ENCODE peak calls at places on chromosomes 1 and 21, in eight cellular contexts. One of them, this sample, is unnamed.

GRCh38 chr1:180881806-180882509 is 30.7 kb upstream of the KIAA1614 start:
- DNase-seq in Right ventricle myocardium superior: no peak
- DNase-seq in glomerular endothelial cell: peak
- DNase-seq in activated naive CD8-positive, alpha-beta T cell treated with anti-CD3 and anti-CD28 coated beads, Interleukin-2, amount 10 ng/mL, durations not matched to agents 7 days and 5 days: no peak
- DNase-seq in NAMALWA: peak
- DNase-seq in HCT116: peak
- DNase-seq in NCI-H1436: peak
- DNase-seq in sigmoid colon: no peak
- DNase-seq in this sample: no peak

GRCh38 chr1:67655581-67655980 is 29.4 kb upstream of the GADD45A start:
- DNase-seq in Right ventricle myocardium superior: no peak
- DNase-seq in glomerular endothelial cell: no peak
- DNase-seq in activated naive CD8-positive, alpha-beta T cell treated with anti-CD3 and anti-CD28 coated beads, Interleukin-2, amount 10 ng/mL, durations not matched to agents 7 days and 5 days: no peak
- DNase-seq in NAMALWA: no peak
- DNase-seq in HCT116: no peak
- DNase-seq in NCI-H1436: no peak
- DNase-seq in sigmoid colon: no peak
- DNase-seq in this sample: no peak

GRCh38 chr1:70194601-70195000 is 10.8 kb downstream of the LRRC40 start:
- DNase-seq in Right ventricle myocardium superior: no peak
- DNase-seq in glomerular endothelial cell: no peak
- DNase-seq in activated naive CD8-positive, alpha-beta T cell treated with anti-CD3 and anti-CD28 coated beads, Interleukin-2, amount 10 ng/mL, durations not matched to agents 7 days and 5 days: no peak
- DNase-seq in NAMALWA: no peak
- DNase-seq in HCT116: no peak
- DNase-seq in NCI-H1436: no peak
- DNase-seq in sigmoid colon: no peak
- DNase-seq in this sample: no peak

GRCh38 chr1:16605532-16605931 is 7.8 kb downstream of the NBPF1 start:
- DNase-seq in Right ventricle myocardium superior: no peak
- DNase-seq in glomerular endothelial cell: no peak
- DNase-seq in activated naive CD8-positive, alpha-beta T cell treated with anti-CD3 and anti-CD28 coated beads, Interleukin-2, amount 10 ng/mL, durations not matched to agents 7 days and 5 days: no peak
- DNase-seq in NAMALWA: no peak
- DNase-seq in HCT116: no peak
- DNase-seq in NCI-H1436: no peak
- DNase-seq in sigmoid colon: peak
- DNase-seq in this sample: no peak

GRCh38 chr1:160538985-160539651 is 16.1 kb upstream of the SLAMF6 start:
- DNase-seq in Right ventricle myocardium superior: no peak
- DNase-seq in glomerular endothelial cell: no peak
- DNase-seq in activated naive CD8-positive, alpha-beta T cell treated with anti-CD3 and anti-CD28 coated beads, Interleukin-2, amount 10 ng/mL, durations not matched to agents 7 days and 5 days: no peak
- DNase-seq in NAMALWA: peak
- DNase-seq in HCT116: no peak
- DNase-seq in NCI-H1436: no peak
- DNase-seq in sigmoid colon: no peak
- DNase-seq in this sample: no peak

GRCh38 chr1:88462481-88463261 is 221.4 kb upstream of the PKN2 start:
- DNase-seq in Right ventricle myocardium superior: peak
- DNase-seq in glomerular endothelial cell: no peak
- DNase-seq in activated naive CD8-positive, alpha-beta T cell treated with anti-CD3 and anti-CD28 coated beads, Interleukin-2, amount 10 ng/mL, durations not matched to agents 7 days and 5 days: peak
- DNase-seq in NAMALWA: no peak
- DNase-seq in HCT116: no peak
- DNase-seq in NCI-H1436: peak
- DNase-seq in sigmoid colon: peak
- DNase-seq in this sample: no peak

GRCh38 chr1:153312569-153313186 is at the start of gene PGLYRP3:
- DNase-seq in Right ventricle myocardium superior: no peak
- DNase-seq in glomerular endothelial cell: no peak
- DNase-seq in activated naive CD8-positive, alpha-beta T cell treated with anti-CD3 and anti-CD28 coated beads, Interleukin-2, amount 10 ng/mL, durations not matched to agents 7 days and 5 days: no peak
- DNase-seq in NAMALWA: no peak
- DNase-seq in HCT116: peak
- DNase-seq in NCI-H1436: no peak
- DNase-seq in sigmoid colon: no peak
- DNase-seq in this sample: no peak

GRCh38 chr1:61056674-61057439 is 25.5 kb upstream of the NFIA start:
- DNase-seq in Right ventricle myocardium superior: peak
- DNase-seq in glomerular endothelial cell: no peak
- DNase-seq in activated naive CD8-positive, alpha-beta T cell treated with anti-CD3 and anti-CD28 coated beads, Interleukin-2, amount 10 ng/mL, durations not matched to agents 7 days and 5 days: peak
- DNase-seq in NAMALWA: peak
- DNase-seq in HCT116: peak
- DNase-seq in NCI-H1436: peak
- DNase-seq in sigmoid colon: peak
- DNase-seq in this sample: peak

GRCh38 chr1:109717729-109718128 is 5.7 kb downstream of the GSTM5 start:
- DNase-seq in Right ventricle myocardium superior: no peak
- DNase-seq in glomerular endothelial cell: no peak
- DNase-seq in activated naive CD8-positive, alpha-beta T cell treated with anti-CD3 and anti-CD28 coated beads, Interleukin-2, amount 10 ng/mL, durations not matched to agents 7 days and 5 days: no peak
- DNase-seq in NAMALWA: no peak
- DNase-seq in HCT116: no peak
- DNase-seq in NCI-H1436: no peak
- DNase-seq in sigmoid colon: no peak
- DNase-seq in this sample: no peak

GRCh38 chr21:46022551-46023107 is 41.1 kb downstream of the COL6A1 start:
- DNase-seq in Right ventricle myocardium superior: no peak
- DNase-seq in glomerular endothelial cell: no peak
- DNase-seq in activated naive CD8-positive, alpha-beta T cell treated with anti-CD3 and anti-CD28 coated beads, Interleukin-2, amount 10 ng/mL, durations not matched to agents 7 days and 5 days: no peak
- DNase-seq in NAMALWA: no peak
- DNase-seq in HCT116: no peak
- DNase-seq in NCI-H1436: peak
- DNase-seq in sigmoid colon: peak
- DNase-seq in this sample: peak

GRCh38 chr1:178973671-178974091 is 52.0 kb upstream of the FAM20B start:
- DNase-seq in Right ventricle myocardium superior: no peak
- DNase-seq in glomerular endothelial cell: no peak
- DNase-seq in activated naive CD8-positive, alpha-beta T cell treated with anti-CD3 and anti-CD28 coated beads, Interleukin-2, amount 10 ng/mL, durations not matched to agents 7 days and 5 days: no peak
- DNase-seq in NAMALWA: no peak
- DNase-seq in HCT116: no peak
- DNase-seq in NCI-H1436: peak
- DNase-seq in sigmoid colon: no peak
- DNase-seq in this sample: no peak

GRCh38 chr1:214899908-214900470 is 182.5 kb upstream of the KCNK2 start:
- DNase-seq in Right ventricle myocardium superior: no peak
- DNase-seq in glomerular endothelial cell: no peak
- DNase-seq in activated naive CD8-positive, alpha-beta T cell treated with anti-CD3 and anti-CD28 coated beads, Interleukin-2, amount 10 ng/mL, durations not matched to agents 7 days and 5 days: no peak
- DNase-seq in NAMALWA: no peak
- DNase-seq in HCT116: no peak
- DNase-seq in NCI-H1436: no peak
- DNase-seq in sigmoid colon: no peak
- DNase-seq in this sample: no peak

GRCh38 chr1:47024138-47024856 is 828 bp downstream of the CYP4X1 start:
- DNase-seq in Right ventricle myocardium superior: no peak
- DNase-seq in glomerular endothelial cell: no peak
- DNase-seq in activated naive CD8-positive, alpha-beta T cell treated with anti-CD3 and anti-CD28 coated beads, Interleukin-2, amount 10 ng/mL, durations not matched to agents 7 days and 5 days: no peak
- DNase-seq in NAMALWA: no peak
- DNase-seq in HCT116: no peak
- DNase-seq in NCI-H1436: no peak
- DNase-seq in sigmoid colon: no peak
- DNase-seq in this sample: no peak

GRCh38 chr1:209349372-209350324 is 233.9 kb upstream of the CAMK1G start:
- DNase-seq in Right ventricle myocardium superior: no peak
- DNase-seq in glomerular endothelial cell: no peak
- DNase-seq in activated naive CD8-positive, alpha-beta T cell treated with anti-CD3 and anti-CD28 coated beads, Interleukin-2, amount 10 ng/mL, durations not matched to agents 7 days and 5 days: no peak
- DNase-seq in NAMALWA: no peak
- DNase-seq in HCT116: no peak
- DNase-seq in NCI-H1436: no peak
- DNase-seq in sigmoid colon: no peak
- DNase-seq in this sample: no peak

GRCh38 chr1:211638246-211638645 is 37.2 kb downstream of the NEK2 start:
- DNase-seq in Right ventricle myocardium superior: no peak
- DNase-seq in glomerular endothelial cell: no peak
- DNase-seq in activated naive CD8-positive, alpha-beta T cell treated with anti-CD3 and anti-CD28 coated beads, Interleukin-2, amount 10 ng/mL, durations not matched to agents 7 days and 5 days: no peak
- DNase-seq in NAMALWA: no peak
- DNase-seq in HCT116: no peak
- DNase-seq in NCI-H1436: no peak
- DNase-seq in sigmoid colon: peak
- DNase-seq in this sample: peak

GRCh38 chr1:19658186-19658585 is 6.5 kb upstream of the HTR6 start:
- DNase-seq in Right ventricle myocardium superior: no peak
- DNase-seq in glomerular endothelial cell: no peak
- DNase-seq in activated naive CD8-positive, alpha-beta T cell treated with anti-CD3 and anti-CD28 coated beads, Interleukin-2, amount 10 ng/mL, durations not matched to agents 7 days and 5 days: no peak
- DNase-seq in NAMALWA: no peak
- DNase-seq in HCT116: no peak
- DNase-seq in NCI-H1436: no peak
- DNase-seq in sigmoid colon: no peak
- DNase-seq in this sample: no peak

GRCh38 chr1:54805981-54806381 is 4.9 kb upstream of the TTC22 start:
- DNase-seq in Right ventricle myocardium superior: no peak
- DNase-seq in glomerular endothelial cell: no peak
- DNase-seq in activated naive CD8-positive, alpha-beta T cell treated with anti-CD3 and anti-CD28 coated beads, Interleukin-2, amount 10 ng/mL, durations not matched to agents 7 days and 5 days: no peak
- DNase-seq in NAMALWA: no peak
- DNase-seq in HCT116: no peak
- DNase-seq in NCI-H1436: no peak
- DNase-seq in sigmoid colon: no peak
- DNase-seq in this sample: no peak

GRCh38 chr1:157101196-157101595 is 1.6 kb upstream of the ETV3L start:
- DNase-seq in Right ventricle myocardium superior: no peak
- DNase-seq in glomerular endothelial cell: no peak
- DNase-seq in activated naive CD8-positive, alpha-beta T cell treated with anti-CD3 and anti-CD28 coated beads, Interleukin-2, amount 10 ng/mL, durations not matched to agents 7 days and 5 days: no peak
- DNase-seq in NAMALWA: no peak
- DNase-seq in HCT116: no peak
- DNase-seq in NCI-H1436: no peak
- DNase-seq in sigmoid colon: peak
- DNase-seq in this sample: no peak

GRCh38 chr1:6245869-6246496 is 2.0 kb downstream of the HES3 start:
- DNase-seq in Right ventricle myocardium superior: no peak
- DNase-seq in glomerular endothelial cell: no peak
- DNase-seq in activated naive CD8-positive, alpha-beta T cell treated with anti-CD3 and anti-CD28 coated beads, Interleukin-2, amount 10 ng/mL, durations not matched to agents 7 days and 5 days: peak
- DNase-seq in NAMALWA: peak
- DNase-seq in HCT116: no peak
- DNase-seq in NCI-H1436: peak
- DNase-seq in sigmoid colon: no peak
- DNase-seq in this sample: no peak

GRCh38 chr1:31064685-31065309 is 720 bp downstream of the PUM1 start:
- DNase-seq in Right ventricle myocardium superior: peak
- DNase-seq in glomerular endothelial cell: no peak
- DNase-seq in activated naive CD8-positive, alpha-beta T cell treated with anti-CD3 and anti-CD28 coated beads, Interleukin-2, amount 10 ng/mL, durations not matched to agents 7 days and 5 days: peak
- DNase-seq in NAMALWA: peak
- DNase-seq in HCT116: no peak
- DNase-seq in NCI-H1436: no peak
- DNase-seq in sigmoid colon: no peak
- DNase-seq in this sample: no peak

GRCh38 chr1:117657031-117657430 is 51.2 kb downstream of the TENT5C start:
- DNase-seq in Right ventricle myocardium superior: no peak
- DNase-seq in glomerular endothelial cell: no peak
- DNase-seq in activated naive CD8-positive, alpha-beta T cell treated with anti-CD3 and anti-CD28 coated beads, Interleukin-2, amount 10 ng/mL, durations not matched to agents 7 days and 5 days: no peak
- DNase-seq in NAMALWA: no peak
- DNase-seq in HCT116: no peak
- DNase-seq in NCI-H1436: no peak
- DNase-seq in sigmoid colon: no peak
- DNase-seq in this sample: no peak

GRCh38 chr1:85952460-85952859 is 204.1 kb downstream of the COL24A1 start:
- DNase-seq in Right ventricle myocardium superior: no peak
- DNase-seq in glomerular endothelial cell: no peak
- DNase-seq in activated naive CD8-positive, alpha-beta T cell treated with anti-CD3 and anti-CD28 coated beads, Interleukin-2, amount 10 ng/mL, durations not matched to agents 7 days and 5 days: no peak
- DNase-seq in NAMALWA: no peak
- DNase-seq in HCT116: no peak
- DNase-seq in NCI-H1436: peak
- DNase-seq in sigmoid colon: no peak
- DNase-seq in this sample: no peak